ENCODE peak calls at places on chromosomes 5 and 9, in eight cellular contexts. S, P, H, F, I, Y, U and V are unnamed samples.

GRCh38 chr9:101628173-101628572 is 33.4 kb upstream of the PPP3R2 start:
- DNase-seq in F (no peak), P (no peak), U (no peak), I (no peak), H (no peak), Y (no peak), S (no peak), V (no peak)

GRCh38 chr9:70421272-70422180 is 7.1 kb upstream of the KLF9 start:
- DNase-seq in P (peak; percentile 46), Y (no peak), S (no peak), I (no peak), H (no peak), F (peak; percentile 24), U (no peak), V (no peak)

GRCh38 chr9:27595733-27596132 is 22.5 kb upstream of the C9orf72 start:
- DNase-seq in F (no peak), P (no peak), Y (no peak), I (no peak), H (no peak), S (no peak), U (no peak), V (no peak)

GRCh38 chr5:158054073-158054387 is 195.1 kb upstream of the CLINT1 start:
- DNase-seq in Y (no peak), U (no peak), H (no peak), P (no peak), I (no peak), S (no peak), F (no peak), V (no peak)

GRCh38 chr5:80034962-80035821 is at the start of gene THBS4:
- DNase-seq in U (peak; percentile 40), Y (no peak), P (peak; percentile 18), I (no peak), F (peak; percentile 19), H (no peak), S (no peak), V (no peak)

GRCh38 chr9:133307271-133307670 is 28.7 kb downstream of the SURF6 start:
- DNase-seq in F (no peak), P (no peak), Y (no peak), S (no peak), I (no peak), H (no peak), U (no peak), V (no peak)

GRCh38 chr9:136093331-136093986 is 1.6 kb downstream of the NACC2 start:
- DNase-seq in Y (no peak), U (no peak), H (no peak), F (no peak), I (no peak), S (no peak), P (no peak), V (no peak)

GRCh38 chr9:73133042-73133651 is 18.5 kb upstream of the ANXA1 start:
- DNase-seq in S (no peak), H (no peak), Y (no peak), P (no peak), I (peak; percentile 45), F (no peak), U (no peak), V (no peak)

GRCh38 chr9:130298663-130299279 is 33.2 kb downstream of the HMCN2 start:
- DNase-seq in H (no peak), Y (no peak), S (no peak), U (no peak), I (no peak), P (no peak), F (no peak), V (no peak)

GRCh38 chr9:136138566-136138965 is 19.9 kb upstream of the TMEM250 start:
- DNase-seq in U (no peak), P (peak; percentile 38), S (no peak), F (peak; percentile 74), Y (no peak), I (peak; percentile 61), H (peak; percentile 63), V (no peak)

GRCh38 chr5:592158-592557 is 20.0 kb upstream of the CEP72 start:
- DNase-seq in I (no peak), P (no peak), H (no peak), S (no peak), F (no peak), U (no peak), Y (no peak), V (no peak)

GRCh38 chr9:32264171-32264862 is 120.1 kb upstream of the ACO1 start:
- DNase-seq in Y (no peak), F (no peak), H (no peak), U (no peak), I (no peak), S (no peak), P (no peak), V (no peak)

GRCh38 chr5:16866220-16866619 is 69.9 kb downstream of the MYO10 start:
- DNase-seq in F (no peak), S (no peak), P (no peak), Y (no peak), U (no peak), H (no peak), I (no peak), V (no peak)

GRCh38 chr5:147565524-147565923 is 55.7 kb upstream of the DPYSL3 start:
- DNase-seq in F (no peak), H (no peak), P (no peak), S (peak; percentile 75), Y (no peak), U (no peak), I (no peak), V (no peak)

GRCh38 chr9:113535756-113536155 is 72.2 kb downstream of the RGS3 start:
- DNase-seq in P (no peak), F (no peak), H (no peak), I (no peak), S (no peak), U (no peak), Y (no peak), V (no peak)

GRCh38 chr5:154757647-154758406 is 2.6 kb downstream of the LARP1 start:
- DNase-seq in Y (no peak), S (no peak), I (peak; percentile 56), P (peak; percentile 47), H (no peak), F (no peak), U (no peak), V (no peak)

GRCh38 chr9:84261082-84261746 is 79.3 kb downstream of the SLC28A3 start:
- DNase-seq in I (peak; percentile 55), H (peak; percentile 84), S (peak; percentile 55), P (peak; percentile 48), U (peak; percentile 81), Y (peak; percentile 46), F (peak; percentile 63), V (peak; percentile 50)

GRCh38 chr9:135379540-135380267 is 99.9 kb upstream of the PPP1R26 start:
- DNase-seq in Y (no peak), I (no peak), P (no peak), F (no peak), U (no peak), S (no peak), H (no peak), V (no peak)

GRCh38 chr9:109627042-109627441 is 128.9 kb upstream of the PTPN3 start:
- DNase-seq in F (no peak), P (no peak), Y (no peak), I (no peak), H (no peak), U (peak; percentile 33), S (no peak), V (no peak)

GRCh38 chr9:134490446-134490845 is 151.2 kb upstream of the COL5A1 start:
- DNase-seq in U (no peak), Y (no peak), S (no peak), P (no peak), I (no peak), H (no peak), F (no peak), V (no peak)

GRCh38 chr5:74594172-74595040 is 46.1 kb downstream of the ENC1 start:
- DNase-seq in S (no peak), Y (no peak), P (no peak), H (no peak), I (no peak), F (no peak), U (no peak), V (no peak)

GRCh38 chr9:111966324-111966723 is 69.7 kb downstream of the UGCG start:
- DNase-seq in U (no peak), S (no peak), H (no peak), I (peak; percentile 77), P (no peak), F (no peak), Y (no peak), V (no peak)

GRCh38 chr5:7261049-7261448 is 134.9 kb upstream of the ADCY2 start:
- DNase-seq in H (no peak), I (peak; percentile 6), Y (no peak), S (peak; percentile 57), U (no peak), F (peak; percentile 24), P (no peak), V (no peak)

GRCh38 chr5:139650031-139650688 is 2.0 kb downstream of the CXXC5 start:
- DNase-seq in U (peak; percentile 63), Y (no peak), H (no peak), S (no peak), F (peak; percentile 61), P (peak; percentile 47), I (peak; percentile 66), V (no peak)

GRCh38 chr5:133423618-133424282 is 188.6 kb downstream of the FSTL4 start:
- DNase-seq in P (peak; percentile 73), H (peak; percentile 16), F (peak; percentile 78), Y (peak; percentile 57), S (no peak), U (peak; percentile 52), I (peak; percentile 49), V (no peak)

GRCh38 chr9:87701491-87701890 is 24.4 kb upstream of the CTSL start:
- DNase-seq in I (no peak), H (no peak), U (no peak), S (no peak), F (no peak), Y (no peak), P (no peak), V (no peak)

GRCh38 chr5:139676951-139677367 is 28.8 kb downstream of the CXXC5 start:
- DNase-seq in S (no peak), U (no peak), Y (no peak), I (no peak), F (no peak), P (no peak), H (no peak), V (no peak)

GRCh38 chr9:132892383-132892782 is 13.7 kb downstream of the SPACA9 start:
- DNase-seq in S (no peak), H (no peak), U (no peak), I (no peak), Y (no peak), P (no peak), F (no peak), V (no peak)

GRCh38 chr9:127676636-127677035 is 30.2 kb upstream of the CFAP157 start:
- DNase-seq in Y (no peak), P (no peak), H (no peak), U (no peak), I (no peak), F (no peak), S (no peak), V (no peak)

GRCh38 chr5:103475629-103476240 is 86.9 kb downstream of the NUDT12 start:
- DNase-seq in H (peak; percentile 33), U (no peak), P (no peak), F (peak; percentile 25), I (peak; percentile 34), S (peak; percentile 54), Y (no peak), V (peak; percentile 54)

GRCh38 chr5:34919077-34919476 is 3.6 kb downstream of the BRIX1 start:
- DNase-seq in Y (no peak), I (peak; percentile 25), F (no peak), P (no peak), S (no peak), H (no peak), U (no peak), V (no peak)